ENCODE peak calls at places on chromosomes 3 and 15, in four cellular contexts. S is CD8-positive, alpha-beta memory T cell; Q is mucosa of descending colon; E is psoas muscle. O is an unnamed sample. For H3K36me3 and H3K9me3, the result is how much of the 10 kb centered on the place peaks cover.

GRCh38 chr15:42749266-42749665 is 12.3 kb upstream of the CDAN1 start:
- DNase-seq in S (no peak), Q (no peak), E (no peak), O (no peak)

GRCh38 chr15:81235781-81236507 is 39.3 kb downstream of the IL16 start:
- DNase-seq in E (peak), S (no peak), Q (no peak), O (peak)

GRCh38 chr3:129211345-129211744 is 27.6 kb upstream of the CNBP start:
- DNase-seq in Q (no peak), S (no peak), E (no peak), O (no peak)

GRCh38 chr3:40975711-40976121 is 223.6 kb upstream of the CTNNB1 start:
- DNase-seq in S (no peak), E (no peak), Q (no peak), O (no peak)

GRCh38 chr3:187736418-187736871 is 8.8 kb downstream of the BCL6 start:
- DNase-seq in E (peak), Q (peak), S (no peak), O (peak)

GRCh38 chr3:50627407-50628051 is 10.6 kb downstream of the MAPKAPK3 start:
- DNase-seq in E (peak), Q (no peak), S (no peak), O (peak)

GRCh38 chr3:50430186-50430585 is 70.9 kb upstream of the TMEM115 start:
- DNase-seq in S (peak), Q (no peak), E (no peak), O (no peak)

GRCh38 chr3:149501524-149501923 is 27.0 kb downstream of the TM4SF4 start:
- DNase-seq in E (no peak), Q (no peak), S (no peak), O (peak)

GRCh38 chr15:40412095-40412759 is 6.6 kb downstream of the IVD start:
- DNase-seq in E (no peak), Q (peak), S (no peak), O (no peak)

GRCh38 chr15:62832231-62832630 is 210.3 kb upstream of the TPM1 start:
- DNase-seq in Q (no peak), S (no peak), E (no peak), O (no peak)

GRCh38 chr3:56591256-56591655 is 34.3 kb downstream of the CCDC66 start:
- DNase-seq in Q (no peak), S (no peak), E (no peak), O (no peak)

GRCh38 chr3:86245360-86245759 is 745.6 kb downstream of the VGLL3 start:
- DNase-seq in E (no peak), S (no peak), Q (no peak), O (no peak)

GRCh38 chr15:68818671-68819450 is 1.8 kb downstream of the ANP32A start:
- DNase-seq in S (no peak), E (peak), Q (peak), O (peak)

GRCh38 chr3:45772341-45773035 is 23.8 kb downstream of the SLC6A20 start:
- DNase-seq in E (no peak), S (no peak), Q (no peak), O (no peak)

GRCh38 chr15:38069506-38069905 is 135.1 kb downstream of the TMCO5A start:
- DNase-seq in Q (peak), S (no peak), E (no peak), O (peak)

GRCh38 chr3:153980252-153980590 is 141.0 kb upstream of the ARHGEF26 start:
- DNase-seq in S (no peak), E (no peak), Q (peak), O (no peak)

GRCh38 chr15:66907826-66908502 is 157.4 kb upstream of the SMAD3 start:
- DNase-seq in Q (peak), E (peak), S (no peak), O (peak)

GRCh38 chr3:187516446-187516845 is 148.3 kb downstream of the RTP4 start:
- DNase-seq in Q (no peak), E (no peak), S (no peak), O (no peak)

GRCh38 chr15:71788646-71789579 is 21.4 kb upstream of the NR2E3 start:
- DNase-seq in E (no peak), Q (no peak), S (no peak), O (no peak)

GRCh38 chr3:100561459-100562158 is 47.8 kb upstream of the ADGRG7 start:
- DNase-seq in S (no peak), E (no peak), Q (no peak), O (no peak)

GRCh38 chr15:82919231-82919886 is 33.2 kb downstream of the HOMER2 start:
- DNase-seq in E (peak), Q (peak), S (no peak), O (no peak)

GRCh38 chr3:106004137-106004600 is 135.4 kb upstream of the CBLB start:
- DNase-seq in S (no peak), Q (no peak), E (no peak), O (no peak)

GRCh38 chr3:183591881-183592521 is 36.5 kb upstream of the KLHL6 start:
- DNase-seq in Q (no peak), S (no peak), E (no peak), O (no peak)

GRCh38 chr3:158749526-158749925 is 17.3 kb upstream of the RARRES1 start:
- DNase-seq in E (no peak), Q (no peak), S (no peak), O (no peak)

GRCh38 chr15:74421302-74422245 is 12.2 kb downstream of the SEMA7A start:
- DNase-seq in E (no peak), S (no peak), Q (no peak), O (no peak)

GRCh38 chr15:33226559-33227181 is 32.2 kb upstream of the FMN1 start:
- DNase-seq in Q (no peak), E (no peak), S (peak), O (peak)

GRCh38 chr3:119676020-119676419 is 1.2 kb downstream of the COX17 start:
- DNase-seq in E (no peak), Q (no peak), S (no peak), O (no peak)
- H3K4me3 ChIP-seq in E (peak), Q (no peak), S (peak), O (peak)

DNA sequence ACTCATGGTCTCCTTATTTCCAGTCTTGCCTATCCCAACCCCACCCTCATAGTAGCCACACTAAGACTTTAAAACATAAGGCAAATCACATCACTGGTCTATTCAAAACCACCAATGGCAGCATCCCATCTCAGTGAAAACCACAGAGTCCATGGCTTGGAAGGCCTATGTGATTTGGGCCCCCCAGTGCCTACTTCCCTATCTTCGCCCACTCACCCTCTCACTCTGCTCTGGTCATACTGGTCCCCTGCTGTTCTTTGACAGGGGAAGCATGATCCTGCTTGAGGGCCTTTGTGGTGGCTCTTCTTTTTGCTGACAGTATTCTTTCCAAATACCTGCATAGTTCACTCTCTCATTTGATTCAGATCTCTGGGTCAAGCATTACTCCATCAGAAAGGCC is 3.3 kb downstream of the GTF2A2 start:
- DNase-seq in Q (no peak), E (no peak), S (no peak), O (no peak)
- H3K36me3 ChIP-seq in Q (under half), E (under half), S (under half), O (half or more)

GRCh38 chr3:13047296-13048165 is 25.7 kb downstream of the IQSEC1 start:
- DNase-seq in S (no peak), Q (no peak), E (no peak), O (no peak)
- H3K9me3 ChIP-seq in S (under half), Q (under half), E (under half), O (under half)

GRCh38 chr3:141405581-141405980 is 37.3 kb downstream of the ZBTB38 start:
- DNase-seq in S (no peak), Q (no peak), E (no peak), O (no peak)

GRCh38 chr3:141401584-141402475 is 33.5 kb downstream of the ZBTB38 start:
- DNase-seq in S (peak), Q (peak), E (peak), O (peak)

GRCh38 chr3:141405025-141405424 is 36.7 kb downstream of the ZBTB38 start:
- DNase-seq in Q (no peak), E (no peak), S (no peak), O (no peak)

GRCh38 chr3:141402476-141403171 is 34.3 kb downstream of the ZBTB38 start:
- DNase-seq in S (peak), E (peak), Q (peak), O (peak)

GRCh38 chr3:141403576-141403975 is 35.3 kb downstream of the ZBTB38 start:
- DNase-seq in Q (no peak), S (no peak), E (no peak), O (no peak)
- H3K4me3 ChIP-seq in Q (no peak), S (peak), E (peak), O (no peak)

DNA sequence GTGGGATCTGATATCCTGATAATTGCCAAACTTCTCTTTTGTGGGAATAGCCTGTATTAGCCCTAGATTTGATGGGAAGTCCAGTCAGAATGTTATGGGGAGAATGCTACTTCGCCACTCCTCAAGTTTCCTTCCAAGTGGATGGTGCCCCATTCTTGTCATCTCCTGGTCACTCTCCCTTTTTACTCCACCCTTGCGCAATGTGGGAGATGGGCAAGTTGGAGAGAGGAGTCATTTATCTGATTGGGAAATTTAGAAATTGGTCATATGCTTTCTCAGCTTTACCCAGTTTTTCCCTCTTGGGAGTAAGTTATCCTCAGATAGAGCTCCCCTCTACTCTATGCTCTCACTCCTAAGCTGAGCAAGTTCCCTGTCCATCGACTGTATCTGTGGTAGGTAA is 14.4 kb downstream of the FANCD2OS start:
- DNase-seq in Q (no peak), E (no peak), S (no peak), O (no peak)
- H3K36me3 ChIP-seq in Q (under half), E (under half), S (under half), O (under half)

GRCh38 chr15:87620393-87620792 is 636.1 kb downstream of the NTRK3 start:
- DNase-seq in E (no peak), S (no peak), Q (no peak), O (no peak)
- H3K9me3 ChIP-seq in E (under half), S (under half), Q (under half), O (under half)

GRCh38 chr3:168219530-168219929 is 123.8 kb upstream of the GOLIM4 start:
- DNase-seq in E (no peak), Q (no peak), S (no peak), O (no peak)
- H3K4me3 ChIP-seq in E (no peak), Q (no peak), S (no peak), O (no peak)

GRCh38 chr3:5186089-5186853 is 1.2 kb upstream of the EDEM1 start:
- DNase-seq in E (no peak), Q (no peak), S (no peak), O (no peak)

GRCh38 chr3:5185093-5185673 is 2.3 kb upstream of the EDEM1 start:
- DNase-seq in E (no peak), S (no peak), Q (no peak), O (no peak)

GRCh38 chr3:5187152-5187919 is at the start of gene EDEM1:
- DNase-seq in E (peak), S (peak), Q (peak), O (peak)

GRCh38 chr3:5187920-5188418 is 462 bp downstream of the EDEM1 start:
- DNase-seq in S (peak), Q (peak), E (peak), O (peak)

DNA sequence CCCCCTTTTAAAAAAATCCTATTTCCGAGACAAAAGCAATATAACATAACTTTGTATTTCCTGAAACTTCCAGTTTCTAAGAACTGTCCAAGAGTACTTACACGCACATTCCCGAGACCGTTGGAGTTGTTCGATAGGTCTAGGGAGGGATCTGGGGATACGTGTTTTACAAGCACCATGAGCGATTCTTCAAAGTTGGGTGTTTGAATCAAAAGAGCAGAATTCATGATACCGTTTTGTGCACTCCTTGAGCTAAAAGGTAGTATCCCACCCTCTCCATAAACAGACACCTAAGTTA is 704 bp upstream of the EDEM1 start:
- DNase-seq in Q (no peak), E (no peak), S (no peak), O (no peak)
- H3K36me3 ChIP-seq in Q (under half), E (under half), S (under half), O (under half)

GRCh38 chr15:100189849-100190248 is 151.9 kb downstream of the ADAMTS17 start:
- DNase-seq in E (no peak), Q (no peak), S (no peak), O (no peak)

GRCh38 chr15:100191161-100191560 is 150.6 kb downstream of the ADAMTS17 start:
- DNase-seq in E (no peak), S (no peak), Q (no peak), O (no peak)

GRCh38 chr15:100192092-100192695 is 149.6 kb downstream of the ADAMTS17 start:
- DNase-seq in S (no peak), Q (no peak), E (no peak), O (no peak)

GRCh38 chr15:100189319-100189718 is 152.5 kb downstream of the ADAMTS17 start:
- DNase-seq in S (no peak), E (no peak), Q (no peak), O (no peak)

GRCh38 chr15:100190675-100191074 is 151.1 kb downstream of the ADAMTS17 start:
- DNase-seq in Q (no peak), S (no peak), E (no peak), O (no peak)
- H3K9me3 ChIP-seq in Q (under half), S (under half), E (under half), O (under half)